ENCODE peak calls at places on chromosome 9, in ten cellular contexts. E is left ventricle myocardium inferior; T is adrenal gland; Q is coronary artery; V is uterus; M is dorsolateral prefrontal cortex; W is effector memory CD4-positive, alpha-beta T cell; K is suprapubic skin; S is endothelial cell of umbilical vein; C is testis. R is an unnamed sample.

GRCh38 chr9:127910613-127911205 is 6.1 kb downstream of the ST6GALNAC4 start:
- DNase-seq in V (no peak), K (no peak), S (peak; percentile 50), C (peak; percentile 46), E (no peak), W (no peak), M (no peak), Q (no peak), T (no peak), R (peak; percentile 46)

GRCh38 chr9:35756275-35756742 is 2.2 kb upstream of the MSMP start:
- DNase-seq in Q (no peak), S (no peak), K (no peak), M (no peak), C (no peak), T (peak; percentile 72), W (peak; percentile 45), V (no peak), E (peak; percentile 50), R (peak; percentile 81)

GRCh38 chr9:135478858-135479468 is 619 bp upstream of the PPP1R26 start:
- DNase-seq in Q (no peak), C (peak; percentile 69), T (peak; percentile 66), K (no peak), V (peak; percentile 28), M (peak; percentile 54), W (no peak), S (peak; percentile 32), E (no peak), R (no peak)

GRCh38 chr9:2574215-2574614 is 47.4 kb upstream of the VLDLR start:
- DNase-seq in W (no peak), T (no peak), E (no peak), V (no peak), M (no peak), S (no peak), K (no peak), Q (no peak), C (no peak), R (no peak)

GRCh38 chr9:81118416-81118815 is 570.9 kb downstream of the TLE1 start:
- DNase-seq in K (no peak), W (no peak), E (no peak), M (no peak), Q (no peak), V (no peak), C (no peak), S (no peak), T (no peak), R (no peak)

GRCh38 chr9:69502671-69503301 is 169.4 kb downstream of the APBA1 start:
- DNase-seq in V (no peak), T (no peak), Q (no peak), C (no peak), E (no peak), S (peak; percentile 85), W (no peak), M (no peak), K (no peak), R (no peak)

GRCh38 chr9:133114451-133114885 is 6.6 kb downstream of the RALGDS start:
- DNase-seq in T (peak; percentile 72), C (no peak), W (no peak), E (peak; percentile 63), M (peak; percentile 69), K (no peak), V (peak; percentile 14), S (no peak), Q (no peak), R (peak; percentile 88)

GRCh38 chr9:17293685-17294084 is 158.8 kb downstream of the CNTLN start:
- DNase-seq in S (no peak), M (no peak), W (no peak), E (no peak), Q (no peak), K (no peak), V (no peak), T (no peak), C (no peak), R (no peak)

GRCh38 chr9:120869726-120870125 is 7.3 kb downstream of the PHF19 start:
- DNase-seq in T (no peak), K (no peak), S (no peak), V (no peak), W (no peak), E (no peak), M (no peak), Q (no peak), C (no peak), R (no peak)

GRCh38 chr9:120867676-120868338 is 9.2 kb downstream of the PHF19 start:
- DNase-seq in Q (no peak), C (no peak), S (no peak), E (no peak), V (no peak), K (no peak), M (no peak), W (no peak), T (no peak), R (no peak)

GRCh38 chr9:120869360-120869687 is 7.7 kb downstream of the PHF19 start:
- DNase-seq in E (no peak), T (no peak), S (no peak), W (no peak), K (no peak), M (no peak), Q (no peak), C (no peak), V (no peak), R (no peak)

GRCh38 chr9:120868676-120869359 is 8.2 kb downstream of the PHF19 start:
- DNase-seq in M (peak; percentile 89), C (peak; percentile 97), S (peak; percentile 86), V (peak; percentile 96), E (peak; percentile 95), K (peak; percentile 99), W (peak; percentile 97), Q (peak; percentile 99), T (peak; percentile 100), R (peak; percentile 98)

DNA sequence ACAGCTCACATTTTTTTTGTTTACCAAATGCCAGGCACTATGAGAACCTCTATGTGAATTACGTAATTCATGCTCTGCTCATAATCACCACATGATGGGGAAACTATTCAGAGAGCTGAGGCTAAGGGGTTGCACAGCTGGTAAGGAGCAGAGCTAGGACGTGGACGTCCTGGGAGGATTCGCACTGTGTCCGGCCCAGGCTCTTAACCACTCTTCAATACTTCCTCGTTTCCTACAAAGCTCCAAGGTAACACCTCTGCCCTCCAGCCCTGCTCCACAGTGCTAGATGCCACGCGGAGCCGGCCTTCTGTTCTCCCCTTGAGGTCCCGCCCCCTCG is 8.7 kb downstream of the PHF19 start:
- DNase-seq in M (no peak), E (no peak), W (no peak), K (no peak), S (no peak), C (no peak), Q (no peak), T (no peak), V (no peak), R (no peak)
- H3K27ac ChIP-seq in M (peak overlapping the region; percentile 73), E (peak overlapping the region; percentile 88), W (peak overlapping the region; percentile 66), K (peak overlapping the region; percentile 86), S (no peak overlapping the region), C (peak overlapping the region; percentile 89), Q (peak overlapping the region; percentile 95), T (peak overlapping the region; percentile 39), V (peak overlapping the region; percentile 88), R (peak overlapping the region; percentile 84)

DNA sequence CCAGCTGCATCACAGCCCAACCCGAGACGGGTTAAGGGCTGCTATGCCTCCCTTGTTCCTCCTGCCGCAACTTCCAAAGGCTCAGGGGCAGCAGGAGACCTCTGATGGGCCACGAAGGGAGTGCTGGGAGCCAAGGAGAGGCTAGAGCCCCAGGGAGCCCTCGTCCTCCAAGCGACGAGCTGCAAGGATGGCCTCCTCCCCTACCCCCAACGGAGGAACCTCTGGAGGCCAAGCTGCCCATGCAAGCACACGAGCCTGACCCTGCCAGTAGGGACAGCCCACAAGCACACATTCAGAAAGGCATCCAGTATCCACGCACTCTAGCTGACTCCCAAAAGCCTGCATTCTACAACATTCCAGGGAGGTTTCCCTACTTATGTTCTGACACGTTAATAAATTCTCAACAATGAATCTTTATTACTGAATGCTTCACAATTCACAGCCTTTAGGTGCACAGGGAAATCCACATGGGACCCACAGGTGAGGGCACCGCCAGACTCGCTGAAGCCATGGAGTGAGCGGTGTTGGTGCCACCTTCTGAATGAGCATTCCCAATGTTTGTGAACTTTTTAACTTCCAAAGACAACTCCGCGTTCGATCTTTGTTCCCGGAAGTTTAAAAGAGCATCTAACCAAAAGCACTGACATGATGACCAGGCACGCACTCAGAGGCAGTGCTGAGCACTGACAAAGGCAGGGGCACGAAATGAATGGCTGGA is 28.7 kb downstream of the IPPK start:
- DNase-seq in Q (peak; percentile 41), V (peak; percentile 16), T (no peak), S (no peak), E (no peak), C (peak; percentile 9), M (peak; percentile 16), K (no peak), W (no peak), R (no peak)
- H3K4me3 ChIP-seq in Q (no peak overlapping the region), V (no peak overlapping the region), T (no peak overlapping the region), S (no peak overlapping the region), E (no peak overlapping the region), C (no peak overlapping the region), M (no peak overlapping the region), K (no peak overlapping the region), W (no peak overlapping the region), R (no peak overlapping the region)

GRCh38 chr9:94997727-94998126 is 271.2 kb downstream of the AOPEP start:
- DNase-seq in K (no peak), E (no peak), Q (no peak), C (no peak), W (no peak), V (no peak), T (no peak), S (no peak), M (no peak), R (no peak)

GRCh38 chr9:94993821-94994165 is 267.3 kb downstream of the AOPEP start:
- DNase-seq in S (no peak), V (no peak), E (no peak), W (no peak), T (no peak), K (no peak), M (no peak), Q (no peak), C (no peak), R (no peak)

GRCh38 chr9:94995294-94995693 is 268.8 kb downstream of the AOPEP start:
- DNase-seq in Q (no peak), E (no peak), K (no peak), S (no peak), T (no peak), M (no peak), V (no peak), C (no peak), W (no peak), R (no peak)

GRCh38 chr9:94999832-95000231 is 273.3 kb downstream of the AOPEP start:
- DNase-seq in C (no peak), E (no peak), Q (no peak), T (no peak), W (no peak), M (no peak), S (no peak), V (no peak), K (no peak), R (no peak)

DNA sequence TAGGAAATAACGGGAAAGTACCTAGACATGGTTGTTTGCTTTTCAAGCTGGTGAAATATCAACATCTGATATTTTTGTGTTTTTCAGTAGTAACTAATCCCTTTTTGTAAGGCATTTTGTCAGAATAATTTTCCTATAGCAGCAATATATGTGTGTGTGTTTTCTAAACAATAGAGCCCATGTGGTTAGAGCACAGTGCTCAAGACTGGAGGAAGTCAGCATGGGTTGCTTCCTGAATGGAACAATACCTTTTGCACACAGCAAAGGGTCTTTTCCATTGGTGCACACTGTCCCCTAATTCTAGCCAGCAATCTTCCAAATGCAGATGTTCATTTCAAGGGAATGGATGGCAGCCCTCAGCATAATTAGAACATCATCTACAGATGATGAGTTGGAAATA is 270.1 kb downstream of the AOPEP start:
- DNase-seq in T (no peak), Q (no peak), M (no peak), W (no peak), C (no peak), V (no peak), E (no peak), S (peak; percentile 72), K (no peak), R (no peak)
- H3K27ac ChIP-seq in T (no peak overlapping the region), Q (peak overlapping the region; percentile 90), M (peak overlapping the region; percentile 59), W (no peak overlapping the region), C (peak overlapping the region; percentile 79), V (peak overlapping the region; percentile 100), E (peak overlapping the region; percentile 84), S (peak overlapping the region; percentile 65), K (peak overlapping the region; percentile 40), R (peak overlapping the region; percentile 27)

GRCh38 chr9:122225323-122226141 is 3.2 kb downstream of the LHX6 start:
- DNase-seq in S (no peak), Q (no peak), T (no peak), C (no peak), E (no peak), V (no peak), M (no peak), W (no peak), K (no peak), R (no peak)
- H3K4me3 ChIP-seq in S (no peak overlapping the region), Q (peak overlapping the region; percentile 64), T (no peak overlapping the region), C (no peak overlapping the region), E (peak overlapping the region; percentile 60), V (no peak overlapping the region), M (peak overlapping the region; percentile 59), W (no peak overlapping the region), K (peak overlapping the region; percentile 53), R (no peak overlapping the region)

R was measured in psoas muscle.